ENCODE peak calls at places on chromosomes 3 and 15, in eight cellular contexts. C, A, X, N, V, L, G and T are unnamed samples.

GRCh38 chr3:59541352-59541751 is 491.5 kb upstream of the CFAP20DC start:
- ATAC-seq in C (no peak), A (no peak), X (no peak), N (no peak), V (no peak), L (no peak), G (no peak), T (no peak)

GRCh38 chr3:53224026-53224425 is 31.8 kb downstream of the TKT start:
- ATAC-seq in C (no peak), A (no peak), X (no peak), N (no peak), V (no peak), L (no peak), G (no peak), T (peak; percentile 16)

GRCh38 chr3:186821429-186822367 is 15.4 kb upstream of the RFC4 start:
- ATAC-seq in C (no peak), A (no peak), X (peak; percentile 52), N (peak; percentile 41), V (peak; percentile 53), L (no peak), G (no peak), T (no peak)

GRCh38 chr3:39327746-39328349 is 1.7 kb upstream of the CCR8 start:
- ATAC-seq in C (no peak), A (no peak), X (peak; percentile 87), N (no peak), V (no peak), L (no peak), G (no peak), T (no peak)

GRCh38 chr3:133874761-133875438 is 20.8 kb downstream of the RAB6B start:
- ATAC-seq in C (no peak), A (no peak), X (no peak), N (no peak), V (no peak), L (peak; percentile 90), G (no peak), T (no peak)

GRCh38 chr15:68384451-68385239 is 47.3 kb downstream of the ITGA11 start:
- ATAC-seq in C (peak; percentile 77), A (no peak), X (no peak), N (no peak), V (peak; percentile 85), L (no peak), G (no peak), T (peak; percentile 64)

GRCh38 chr3:140636452-140637138 is 41.3 kb upstream of the TRIM42 start:
- ATAC-seq in C (no peak), A (no peak), X (no peak), N (no peak), V (peak; percentile 16), L (no peak), G (no peak), T (no peak)

GRCh38 chr3:78918361-78919020 is 849.3 kb downstream of the ROBO1 start:
- ATAC-seq in C (no peak), A (no peak), X (peak; percentile 75), N (no peak), V (no peak), L (no peak), G (peak; percentile 22), T (no peak)

GRCh38 chr3:103684956-103685355 is 1250.1 kb downstream of the ZPLD1 start:
- ATAC-seq in C (no peak), A (no peak), X (no peak), N (no peak), V (no peak), L (no peak), G (no peak), T (no peak)

GRCh38 chr15:99712415-99712814 is 20.8 kb downstream of the LYSMD4 start:
- ATAC-seq in C (no peak), A (peak; percentile 92), X (no peak), N (no peak), V (no peak), L (peak; percentile 45), G (no peak), T (no peak)

GRCh38 chr3:72810659-72811434 is 37.4 kb downstream of the SHQ1 start:
- ATAC-seq in C (no peak), A (no peak), X (no peak), N (no peak), V (no peak), L (no peak), G (no peak), T (no peak)

GRCh38 chr15:98866503-98866902 is 141.1 kb downstream of the PGPEP1L start:
- ATAC-seq in C (peak; percentile 50), A (peak; percentile 19), X (no peak), N (no peak), V (peak; percentile 79), L (no peak), G (no peak), T (no peak)

GRCh38 chr15:36793205-36793604 is 213.8 kb downstream of the CDIN1 start:
- ATAC-seq in C (no peak), A (no peak), X (no peak), N (no peak), V (no peak), L (no peak), G (no peak), T (no peak)

GRCh38 chr3:150761831-150762661 is 923 bp downstream of the SIAH2 start:
- ATAC-seq in C (peak; percentile 2), A (peak; percentile 15), X (no peak), N (peak; percentile 8), V (peak; percentile 19), L (peak; percentile 2), G (no peak), T (no peak)

GRCh38 chr3:128665362-128666021 is 14.9 kb upstream of the RPN1 start:
- ATAC-seq in C (peak; percentile 71), A (no peak), X (no peak), N (peak; percentile 52), V (no peak), L (peak; percentile 67), G (no peak), T (no peak)

GRCh38 chr15:32873292-32874114 is 155.7 kb downstream of the GREM1 start:
- ATAC-seq in C (no peak), A (no peak), X (no peak), N (no peak), V (peak; percentile 31), L (no peak), G (no peak), T (peak; percentile 17)

GRCh38 chr15:41558400-41559238 is at the start of gene TYRO3:
- ATAC-seq in C (peak; percentile 84), A (peak; percentile 15), X (peak; percentile 21), N (peak; percentile 75), V (peak; percentile 82), L (peak; percentile 65), G (peak; percentile 9), T (peak; percentile 81)

GRCh38 chr3:30186741-30187219 is 419.6 kb upstream of the TGFBR2 start:
- ATAC-seq in C (no peak), A (no peak), X (no peak), N (no peak), V (no peak), L (no peak), G (no peak), T (no peak)

DNA sequence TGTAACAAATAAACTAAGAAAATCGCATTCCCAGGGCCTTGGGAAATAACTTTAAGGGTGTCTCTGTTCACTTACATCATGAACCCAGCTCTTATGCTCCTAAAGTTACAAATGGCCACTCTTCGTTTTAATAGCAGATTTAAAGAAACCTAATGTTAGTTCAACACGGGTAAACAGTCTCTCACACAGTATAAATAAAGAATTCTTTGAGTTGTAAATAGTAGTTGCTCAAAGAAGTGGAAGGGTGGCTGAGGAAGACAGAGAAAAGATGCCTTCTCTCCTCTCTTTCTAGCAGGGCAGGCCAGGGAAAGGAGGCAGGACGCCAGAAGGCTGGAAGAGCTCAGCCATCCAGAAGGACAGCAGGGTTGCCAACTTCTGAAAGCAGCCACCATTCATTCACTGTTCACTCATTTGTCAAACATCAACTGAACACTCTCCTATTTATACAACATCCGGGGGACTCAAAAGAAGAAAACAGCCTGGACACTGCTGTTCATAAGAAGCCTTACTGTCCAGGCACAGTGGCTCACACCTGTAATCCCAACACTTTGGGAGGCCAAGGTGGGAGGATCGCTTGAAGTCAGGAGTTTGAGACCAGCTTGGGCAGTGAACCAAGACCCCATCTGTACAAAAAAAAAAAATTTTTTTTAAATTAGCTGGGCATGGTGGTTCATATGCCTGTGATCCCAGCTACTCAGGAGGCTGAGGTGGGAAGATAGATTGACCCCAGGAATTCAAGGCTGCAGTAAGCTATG is 47.3 kb downstream of the WWTR1 start:
- ATAC-seq in C (peak; percentile 42), A (no peak), X (peak; percentile 47), N (no peak), V (peak; percentile 24), L (no peak), G (peak; percentile 51), T (no peak)
- H3K4me1 ChIP-seq in C (peaks cover 92% of the 10 kb centered on the region), A (peaks cover 21% of the 10 kb centered on the region), X (peaks cover 16% of the 10 kb centered on the region), N (peaks cover 29% of the 10 kb centered on the region), V (peaks cover 28% of the 10 kb centered on the region), L (no peaks in the 10 kb centered on the region), G (peaks cover 100% of the 10 kb centered on the region), T (peaks cover 98% of the 10 kb centered on the region)

GRCh38 chr15:44193651-44194396 is 1.2 kb downstream of the FRMD5 start:
- ATAC-seq in C (no peak), A (peak; percentile 9), X (no peak), N (no peak), V (no peak), L (no peak), G (no peak), T (no peak)
- TF ChIP-seq POLR2AphosphoS5 in C (no peak), A (no peak), X (no peak), N (no peak), V (no peak), L (no peak), G (no peak), T (no peak)

GRCh38 chr3:171357721-171358120 is 102.5 kb downstream of the TNIK start:
- ATAC-seq in C (no peak), A (peak; percentile 47), X (no peak), N (no peak), V (peak; percentile 14), L (no peak), G (no peak), T (no peak)
- H3K4me1 ChIP-seq in C (no peaks in the 10 kb centered on the region), A (peaks cover 14% of the 10 kb centered on the region), X (peaks cover 44% of the 10 kb centered on the region), N (peaks cover 47% of the 10 kb centered on the region), V (peaks cover 9% of the 10 kb centered on the region), L (no peaks in the 10 kb centered on the region), G (peaks cover 12% of the 10 kb centered on the region), T (no peaks in the 10 kb centered on the region)

GRCh38 chr3:46845397-46845859 is 17.8 kb downstream of the MYL3 start:
- ATAC-seq in C (peak; percentile 73), A (peak; percentile 58), X (peak; percentile 80), N (no peak), V (peak; percentile 82), L (peak; percentile 64), G (peak; percentile 47), T (peak; percentile 74)
- TF ChIP-seq POLR2AphosphoS5 in C (no peak), A (no peak), X (no peak), N (no peak), V (peak; percentile 59), L (no peak), G (no peak), T (peak; percentile 63)

DNA sequence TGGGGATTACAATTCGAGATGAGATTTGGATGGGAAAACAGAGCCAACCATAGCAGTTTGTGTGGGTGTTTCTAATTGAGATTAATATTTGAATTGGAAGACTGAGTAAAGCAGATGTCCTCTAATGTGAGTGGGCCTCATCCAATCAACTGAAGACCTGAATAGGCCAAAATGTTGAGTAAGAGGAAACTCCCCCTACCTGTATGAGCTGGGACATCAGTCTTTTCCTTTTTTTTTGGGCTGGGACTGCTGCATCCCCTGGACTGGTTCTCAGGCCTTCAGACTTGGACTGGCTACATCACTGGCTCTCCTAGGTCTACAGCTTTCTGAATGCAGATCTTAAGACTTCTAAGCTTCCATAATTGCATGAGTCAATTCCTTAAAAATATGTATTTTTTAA is 144.1 kb downstream of the CD47 start:
- ATAC-seq in C (no peak), A (no peak), X (no peak), N (peak; percentile 53), V (no peak), L (no peak), G (no peak), T (no peak)
- H3K4me1 ChIP-seq in C (no peaks in the 10 kb centered on the region), A (no peaks in the 10 kb centered on the region), X (no peaks in the 10 kb centered on the region), N (no peaks in the 10 kb centered on the region), V (no peaks in the 10 kb centered on the region), L (no peaks in the 10 kb centered on the region), G (no peaks in the 10 kb centered on the region), T (peaks cover 5% of the 10 kb centered on the region)